ENCODE peak calls at places on chromosomes 13 and 19, in four cellular contexts. One of them, this sample, is unnamed.

GRCh38 chr19:38684078-38684861 is 36.8 kb downstream of the ACTN4 start:
- DNase-seq in neuronal stem cell: no peak
- DNase-seq in T-cell: peak
- DNase-seq in EH: peak
- DNase-seq in this sample: peak

GRCh38 chr19:31897292-31897691 is 448.1 kb upstream of the ZNF507 start:
- DNase-seq in T-cell: no peak
- DNase-seq in EH: no peak
- DNase-seq in neuronal stem cell: no peak
- DNase-seq in this sample: no peak

GRCh38 chr19:2883686-2884439 is 16.7 kb downstream of the ZNF556 start:
- DNase-seq in neuronal stem cell: no peak
- DNase-seq in T-cell: no peak
- DNase-seq in EH: peak
- DNase-seq in this sample: peak

GRCh38 chr13:43074824-43075510 is 51.6 kb downstream of the DNAJC15 start:
- DNase-seq in neuronal stem cell: no peak
- DNase-seq in EH: no peak
- DNase-seq in T-cell: no peak
- DNase-seq in this sample: no peak

GRCh38 chr13:82654851-82655517 is 1227.3 kb downstream of the SLITRK1 start:
- DNase-seq in EH: peak
- DNase-seq in T-cell: no peak
- DNase-seq in neuronal stem cell: no peak
- DNase-seq in this sample: peak

GRCh38 chr13:73421310-73421912 is 362.6 kb downstream of the KLF5 start:
- DNase-seq in T-cell: no peak
- DNase-seq in neuronal stem cell: no peak
- DNase-seq in EH: peak
- DNase-seq in this sample: no peak

GRCh38 chr19:45276284-45276687 is 25.2 kb downstream of the MARK4 start:
- DNase-seq in neuronal stem cell: no peak
- DNase-seq in EH: peak
- DNase-seq in T-cell: no peak
- DNase-seq in this sample: no peak

GRCh38 chr19:24127601-24128000 is 40.6 kb downstream of the ZNF254 start:
- DNase-seq in T-cell: no peak
- DNase-seq in EH: no peak
- DNase-seq in neuronal stem cell: no peak
- DNase-seq in this sample: no peak